ENCODE peak calls at places on chromosomes 16 and 17, in five cellular contexts. One of them, this sample, is unnamed.

GRCh38 chr16:50079741-50080140 is 14.0 kb downstream of the HEATR3 start:
- DNase-seq in neural progenitor cell: no peak
- DNase-seq in PC-9: no peak
- DNase-seq in stimulated activated CD8-positive, alpha-beta memory T cell treated with anti-CD3 and anti-CD28 coated beads, Interleukin-12 subunit alpha, Interleukin-12 subunit beta, amount 100 ng/mL, for 4 hours: no peak
- DNase-seq in activated T-helper 1 cell treated with Interleukin-2 at 50 U/mL for 16 hours: no peak
- DNase-seq in this sample: no peak

GRCh38 chr17:34024303-34025178 is 230.5 kb upstream of the CCL2 start:
- DNase-seq in neural progenitor cell: peak
- DNase-seq in PC-9: no peak
- DNase-seq in stimulated activated CD8-positive, alpha-beta memory T cell treated with anti-CD3 and anti-CD28 coated beads, Interleukin-12 subunit alpha, Interleukin-12 subunit beta, amount 100 ng/mL, for 4 hours: no peak
- DNase-seq in activated T-helper 1 cell treated with Interleukin-2 at 50 U/mL for 16 hours: no peak
- DNase-seq in this sample: no peak

GRCh38 chr17:48825446-48826381 is 5.1 kb upstream of the CALCOCO2 start:
- DNase-seq in neural progenitor cell: no peak
- DNase-seq in PC-9: peak
- DNase-seq in stimulated activated CD8-positive, alpha-beta memory T cell treated with anti-CD3 and anti-CD28 coated beads, Interleukin-12 subunit alpha, Interleukin-12 subunit beta, amount 100 ng/mL, for 4 hours: no peak
- DNase-seq in activated T-helper 1 cell treated with Interleukin-2 at 50 U/mL for 16 hours: no peak
- DNase-seq in this sample: peak

GRCh38 chr17:559699-560378 is 154.8 kb downstream of the VPS53 start:
- DNase-seq in neural progenitor cell: no peak
- DNase-seq in PC-9: peak
- DNase-seq in stimulated activated CD8-positive, alpha-beta memory T cell treated with anti-CD3 and anti-CD28 coated beads, Interleukin-12 subunit alpha, Interleukin-12 subunit beta, amount 100 ng/mL, for 4 hours: no peak
- DNase-seq in activated T-helper 1 cell treated with Interleukin-2 at 50 U/mL for 16 hours: no peak
- DNase-seq in this sample: peak

GRCh38 chr17:77512062-77512946 is 371.5 kb downstream of the SEC14L1 start:
- DNase-seq in neural progenitor cell: no peak
- DNase-seq in PC-9: no peak
- DNase-seq in stimulated activated CD8-positive, alpha-beta memory T cell treated with anti-CD3 and anti-CD28 coated beads, Interleukin-12 subunit alpha, Interleukin-12 subunit beta, amount 100 ng/mL, for 4 hours: no peak
- DNase-seq in activated T-helper 1 cell treated with Interleukin-2 at 50 U/mL for 16 hours: no peak
- DNase-seq in this sample: no peak

GRCh38 chr17:78484300-78485159 is 92.7 kb downstream of the DNAH17 start:
- DNase-seq in neural progenitor cell: peak
- DNase-seq in PC-9: no peak
- DNase-seq in stimulated activated CD8-positive, alpha-beta memory T cell treated with anti-CD3 and anti-CD28 coated beads, Interleukin-12 subunit alpha, Interleukin-12 subunit beta, amount 100 ng/mL, for 4 hours: peak
- DNase-seq in activated T-helper 1 cell treated with Interleukin-2 at 50 U/mL for 16 hours: peak
- DNase-seq in this sample: no peak

GRCh38 chr16:48383877-48384304 is 1.3 kb downstream of the SIAH1 start:
- DNase-seq in neural progenitor cell: no peak
- DNase-seq in PC-9: peak
- DNase-seq in stimulated activated CD8-positive, alpha-beta memory T cell treated with anti-CD3 and anti-CD28 coated beads, Interleukin-12 subunit alpha, Interleukin-12 subunit beta, amount 100 ng/mL, for 4 hours: no peak
- DNase-seq in activated T-helper 1 cell treated with Interleukin-2 at 50 U/mL for 16 hours: no peak
- DNase-seq in this sample: peak

GRCh38 chr16:54503011-54503410 is 216.4 kb upstream of the IRX3 start:
- DNase-seq in neural progenitor cell: no peak
- DNase-seq in PC-9: no peak
- DNase-seq in stimulated activated CD8-positive, alpha-beta memory T cell treated with anti-CD3 and anti-CD28 coated beads, Interleukin-12 subunit alpha, Interleukin-12 subunit beta, amount 100 ng/mL, for 4 hours: no peak
- DNase-seq in activated T-helper 1 cell treated with Interleukin-2 at 50 U/mL for 16 hours: no peak
- DNase-seq in this sample: no peak

GRCh38 chr17:1643293-1643998 is 2.1 kb downstream of the SCARF1 start:
- DNase-seq in neural progenitor cell: peak
- DNase-seq in PC-9: peak
- DNase-seq in stimulated activated CD8-positive, alpha-beta memory T cell treated with anti-CD3 and anti-CD28 coated beads, Interleukin-12 subunit alpha, Interleukin-12 subunit beta, amount 100 ng/mL, for 4 hours: peak
- DNase-seq in activated T-helper 1 cell treated with Interleukin-2 at 50 U/mL for 16 hours: peak
- DNase-seq in this sample: peak

GRCh38 chr17:55157165-55157564 is 107.6 kb upstream of the HLF start:
- DNase-seq in neural progenitor cell: no peak
- DNase-seq in PC-9: no peak
- DNase-seq in stimulated activated CD8-positive, alpha-beta memory T cell treated with anti-CD3 and anti-CD28 coated beads, Interleukin-12 subunit alpha, Interleukin-12 subunit beta, amount 100 ng/mL, for 4 hours: no peak
- DNase-seq in activated T-helper 1 cell treated with Interleukin-2 at 50 U/mL for 16 hours: no peak
- DNase-seq in this sample: peak

GRCh38 chr16:51035110-51035498 is 116.0 kb downstream of the SALL1 start:
- DNase-seq in neural progenitor cell: no peak
- DNase-seq in PC-9: no peak
- DNase-seq in stimulated activated CD8-positive, alpha-beta memory T cell treated with anti-CD3 and anti-CD28 coated beads, Interleukin-12 subunit alpha, Interleukin-12 subunit beta, amount 100 ng/mL, for 4 hours: no peak
- DNase-seq in activated T-helper 1 cell treated with Interleukin-2 at 50 U/mL for 16 hours: no peak
- DNase-seq in this sample: no peak

GRCh38 chr16:86220552-86220951 is 289.8 kb upstream of the FOXF1 start:
- DNase-seq in neural progenitor cell: no peak
- DNase-seq in PC-9: no peak
- DNase-seq in stimulated activated CD8-positive, alpha-beta memory T cell treated with anti-CD3 and anti-CD28 coated beads, Interleukin-12 subunit alpha, Interleukin-12 subunit beta, amount 100 ng/mL, for 4 hours: no peak
- DNase-seq in activated T-helper 1 cell treated with Interleukin-2 at 50 U/mL for 16 hours: no peak
- DNase-seq in this sample: no peak

GRCh38 chr16:25823891-25824290 is 132.1 kb downstream of the HS3ST4 start:
- DNase-seq in neural progenitor cell: no peak
- DNase-seq in PC-9: no peak
- DNase-seq in stimulated activated CD8-positive, alpha-beta memory T cell treated with anti-CD3 and anti-CD28 coated beads, Interleukin-12 subunit alpha, Interleukin-12 subunit beta, amount 100 ng/mL, for 4 hours: no peak
- DNase-seq in activated T-helper 1 cell treated with Interleukin-2 at 50 U/mL for 16 hours: no peak
- DNase-seq in this sample: no peak

GRCh38 chr17:63702616-63703015 is 2.7 kb upstream of the LIMD2 start:
- DNase-seq in neural progenitor cell: no peak
- DNase-seq in PC-9: no peak
- DNase-seq in stimulated activated CD8-positive, alpha-beta memory T cell treated with anti-CD3 and anti-CD28 coated beads, Interleukin-12 subunit alpha, Interleukin-12 subunit beta, amount 100 ng/mL, for 4 hours: no peak
- DNase-seq in activated T-helper 1 cell treated with Interleukin-2 at 50 U/mL for 16 hours: no peak
- DNase-seq in this sample: no peak

GRCh38 chr16:86128246-86128645 is 229.3 kb downstream of the IRF8 start:
- DNase-seq in neural progenitor cell: no peak
- DNase-seq in PC-9: no peak
- DNase-seq in stimulated activated CD8-positive, alpha-beta memory T cell treated with anti-CD3 and anti-CD28 coated beads, Interleukin-12 subunit alpha, Interleukin-12 subunit beta, amount 100 ng/mL, for 4 hours: no peak
- DNase-seq in activated T-helper 1 cell treated with Interleukin-2 at 50 U/mL for 16 hours: no peak
- DNase-seq in this sample: no peak

GRCh38 chr16:4601317-4602186 is 13.1 kb downstream of the UBALD1 start:
- DNase-seq in neural progenitor cell: no peak
- DNase-seq in PC-9: no peak
- DNase-seq in stimulated activated CD8-positive, alpha-beta memory T cell treated with anti-CD3 and anti-CD28 coated beads, Interleukin-12 subunit alpha, Interleukin-12 subunit beta, amount 100 ng/mL, for 4 hours: no peak
- DNase-seq in activated T-helper 1 cell treated with Interleukin-2 at 50 U/mL for 16 hours: no peak
- DNase-seq in this sample: no peak

GRCh38 chr16:49399594-49400364 is 26.2 kb downstream of the C16orf78 start:
- DNase-seq in neural progenitor cell: no peak
- DNase-seq in PC-9: no peak
- DNase-seq in stimulated activated CD8-positive, alpha-beta memory T cell treated with anti-CD3 and anti-CD28 coated beads, Interleukin-12 subunit alpha, Interleukin-12 subunit beta, amount 100 ng/mL, for 4 hours: no peak
- DNase-seq in activated T-helper 1 cell treated with Interleukin-2 at 50 U/mL for 16 hours: no peak
- DNase-seq in this sample: no peak

GRCh38 chr17:49924589-49924988 is 44.4 kb upstream of the DLX4 start:
- DNase-seq in neural progenitor cell: no peak
- DNase-seq in PC-9: no peak
- DNase-seq in stimulated activated CD8-positive, alpha-beta memory T cell treated with anti-CD3 and anti-CD28 coated beads, Interleukin-12 subunit alpha, Interleukin-12 subunit beta, amount 100 ng/mL, for 4 hours: no peak
- DNase-seq in activated T-helper 1 cell treated with Interleukin-2 at 50 U/mL for 16 hours: no peak
- DNase-seq in this sample: no peak

GRCh38 chr16:47492036-47492427 is 30.9 kb downstream of the PHKB start:
- DNase-seq in neural progenitor cell: no peak
- DNase-seq in PC-9: no peak
- DNase-seq in stimulated activated CD8-positive, alpha-beta memory T cell treated with anti-CD3 and anti-CD28 coated beads, Interleukin-12 subunit alpha, Interleukin-12 subunit beta, amount 100 ng/mL, for 4 hours: no peak
- DNase-seq in activated T-helper 1 cell treated with Interleukin-2 at 50 U/mL for 16 hours: no peak
- DNase-seq in this sample: no peak

GRCh38 chr17:70736375-70736957 is 567.1 kb downstream of the KCNJ2 start:
- DNase-seq in neural progenitor cell: no peak
- DNase-seq in PC-9: no peak
- DNase-seq in stimulated activated CD8-positive, alpha-beta memory T cell treated with anti-CD3 and anti-CD28 coated beads, Interleukin-12 subunit alpha, Interleukin-12 subunit beta, amount 100 ng/mL, for 4 hours: no peak
- DNase-seq in activated T-helper 1 cell treated with Interleukin-2 at 50 U/mL for 16 hours: no peak
- DNase-seq in this sample: no peak

GRCh38 chr16:13479549-13479948 is 440.4 kb upstream of the ERCC4 start:
- DNase-seq in neural progenitor cell: no peak
- DNase-seq in PC-9: no peak
- DNase-seq in stimulated activated CD8-positive, alpha-beta memory T cell treated with anti-CD3 and anti-CD28 coated beads, Interleukin-12 subunit alpha, Interleukin-12 subunit beta, amount 100 ng/mL, for 4 hours: no peak
- DNase-seq in activated T-helper 1 cell treated with Interleukin-2 at 50 U/mL for 16 hours: no peak
- DNase-seq in this sample: no peak

GRCh38 chr17:82023447-82024241 is 539 bp downstream of the LRRC45 start:
- DNase-seq in neural progenitor cell: no peak
- DNase-seq in PC-9: no peak
- DNase-seq in stimulated activated CD8-positive, alpha-beta memory T cell treated with anti-CD3 and anti-CD28 coated beads, Interleukin-12 subunit alpha, Interleukin-12 subunit beta, amount 100 ng/mL, for 4 hours: no peak
- DNase-seq in activated T-helper 1 cell treated with Interleukin-2 at 50 U/mL for 16 hours: peak
- DNase-seq in this sample: peak

This sample was measured in trophoblast cell.